ENCODE peak calls at places on chromosome 7, in nine cellular contexts. F is fibroblast of lung, E is K562, G is hepatocyte, L is HCT116, T is A549, V is IMR-90, W is MM.1S, Y is GM23248. N is an unnamed sample.

GRCh38 chr7:84508569-84508968 is 314.0 kb upstream of the SEMA3A start:
- DNase-seq in W (no peak), G (no peak), F (no peak), Y (no peak), T (no peak), L (no peak), E (no peak), V (no peak), N (no peak)

GRCh38 chr7:12941512-12941911 is 254.1 kb downstream of the ARL4A start:
- DNase-seq in V (no peak), Y (no peak), T (no peak), W (no peak), F (no peak), L (no peak), G (peak), E (no peak), N (no peak)

GRCh38 chr7:11373546-11374142 is 400.0 kb downstream of the PHF14 start:
- DNase-seq in G (peak), F (peak), V (no peak), W (peak), T (peak), L (peak), Y (peak), E (peak), N (peak)

GRCh38 chr7:41148521-41148951 is 554.4 kb downstream of the INHBA start:
- DNase-seq in T (peak), Y (peak), L (peak), E (no peak), F (peak), V (peak), G (no peak), W (no peak), N (no peak)

GRCh38 chr7:141975806-141976523 is 2.4 kb upstream of the TAS2R38 start:
- DNase-seq in E (peak), T (peak), G (peak), W (peak), Y (peak), V (no peak), F (peak), L (peak), N (peak)

GRCh38 chr7:132322981-132323380 is 253.3 kb downstream of the PLXNA4 start:
- DNase-seq in V (no peak), F (no peak), T (no peak), Y (no peak), L (no peak), E (no peak), W (no peak), G (no peak), N (no peak)

GRCh38 chr7:140200102-140200989 is 23.6 kb upstream of the KDM7A start:
- DNase-seq in W (no peak), V (peak), L (no peak), G (no peak), Y (peak), E (peak), T (peak), F (peak), N (no peak)

GRCh38 chr7:12715372-12716133 is 28.1 kb downstream of the ARL4A start:
- DNase-seq in G (peak), E (peak), F (peak), V (peak), T (peak), L (peak), W (no peak), Y (peak), N (no peak)

GRCh38 chr7:135748770-135749169 is at the start of gene FAM180A:
- DNase-seq in F (peak), W (no peak), G (no peak), V (peak), Y (peak), L (no peak), E (no peak), T (no peak), N (no peak)

GRCh38 chr7:34190299-34190698 is 285.0 kb downstream of the BMPER start:
- DNase-seq in F (no peak), W (no peak), E (no peak), G (no peak), V (no peak), L (no peak), Y (no peak), T (no peak), N (no peak)

GRCh38 chr7:27155816-27156507 is 513 bp downstream of the HOXA7 start:
- DNase-seq in V (no peak), G (no peak), F (peak), E (no peak), L (no peak), T (peak), Y (peak), W (no peak), N (no peak)

GRCh38 chr7:33107136-33108066 is 1.8 kb downstream of the RP9 start:
- DNase-seq in Y (peak), V (peak), F (peak), G (peak), W (peak), L (no peak), T (peak), E (peak), N (peak)

GRCh38 chr7:1537631-1538412 is 7.3 kb downstream of the MAFK start:
- DNase-seq in G (peak), E (peak), L (no peak), V (peak), W (no peak), Y (peak), F (peak), T (peak), N (peak)

GRCh38 chr7:79454325-79454960 is 976 bp upstream of the MAGI2 start:
- DNase-seq in Y (peak), L (no peak), G (peak), F (no peak), E (no peak), W (no peak), T (no peak), V (peak), N (no peak)

GRCh38 chr7:66050990-66051424 is 24.6 kb upstream of the ASL start:
- DNase-seq in W (no peak), Y (peak), T (peak), G (peak), L (no peak), F (peak), E (no peak), V (peak), N (no peak)

GRCh38 chr7:17054206-17054605 is 172.4 kb upstream of the AGR3 start:
- DNase-seq in W (no peak), G (no peak), E (no peak), F (no peak), T (no peak), V (no peak), L (no peak), Y (no peak), N (no peak)

GRCh38 chr7:43669286-43670081 is 59.8 kb downstream of the COA1 start:
- DNase-seq in Y (peak), F (no peak), T (peak), V (no peak), G (no peak), W (no peak), E (no peak), L (no peak), N (no peak)

GRCh38 chr7:44489955-44490350 is 505 bp downstream of the NUDCD3 start:
- DNase-seq in F (peak), G (peak), T (no peak), Y (peak), E (peak), L (no peak), W (no peak), V (peak), N (no peak)

GRCh38 chr7:128841961-128842673 is 11.9 kb downstream of the FLNC start:
- DNase-seq in T (peak), L (no peak), G (no peak), V (peak), Y (peak), W (peak), F (no peak), E (peak), N (peak)

GRCh38 chr7:3575753-3576531 is 274.9 kb downstream of the SDK1 start:
- DNase-seq in E (no peak), G (peak), L (no peak), T (no peak), V (no peak), F (no peak), W (no peak), Y (no peak), N (no peak)

GRCh38 chr7:26699761-26700160 is 164.6 kb downstream of the SKAP2 start:
- DNase-seq in F (no peak), V (no peak), Y (no peak), G (no peak), L (no peak), E (no peak), T (peak), W (no peak), N (no peak)

GRCh38 chr7:99365318-99366141 is 9.0 kb upstream of the ARPC1B start:
- DNase-seq in Y (peak), L (no peak), E (peak), V (no peak), G (peak), F (no peak), T (peak), W (peak), N (peak)

GRCh38 chr7:129908181-129908580 is 44.6 kb downstream of the UBE2H start:
- DNase-seq in E (no peak), T (no peak), F (no peak), W (no peak), Y (peak), L (no peak), G (no peak), V (no peak), N (no peak)

GRCh38 chr7:129907122-129907741 is 45.5 kb downstream of the UBE2H start:
- DNase-seq in E (no peak), G (no peak), F (no peak), L (no peak), Y (no peak), V (no peak), T (no peak), W (no peak), N (no peak)

GRCh38 chr7:129909669-129910068 is 43.1 kb downstream of the UBE2H start:
- DNase-seq in E (no peak), V (no peak), G (no peak), L (no peak), F (no peak), Y (no peak), T (no peak), W (no peak), N (no peak)

GRCh38 chr7:129903935-129904334 is 48.8 kb downstream of the UBE2H start:
- DNase-seq in V (no peak), Y (no peak), T (no peak), E (no peak), L (no peak), G (no peak), F (no peak), W (no peak), N (no peak)

GRCh38 chr7:129906700-129907099 is 46.1 kb downstream of the UBE2H start:
- DNase-seq in L (peak), F (no peak), G (peak), W (no peak), T (peak), Y (peak), V (no peak), E (no peak), N (no peak)
- H3K4me2 ChIP-seq in L (peak), F (no peak), G (peak), W (no peak), T (peak), Y (no peak), V (no peak), E (no peak), N (peak)

GRCh38 chr7:36115448-36116321 is 37.4 kb upstream of the EEPD1 start:
- DNase-seq in E (no peak), W (no peak), L (peak), F (peak), G (peak), Y (peak), V (peak), T (peak), N (peak)
- H3K4me2 ChIP-seq in E (no peak), W (no peak), L (peak), F (peak), G (peak), Y (peak), V (peak), T (peak), N (peak)

DNA sequence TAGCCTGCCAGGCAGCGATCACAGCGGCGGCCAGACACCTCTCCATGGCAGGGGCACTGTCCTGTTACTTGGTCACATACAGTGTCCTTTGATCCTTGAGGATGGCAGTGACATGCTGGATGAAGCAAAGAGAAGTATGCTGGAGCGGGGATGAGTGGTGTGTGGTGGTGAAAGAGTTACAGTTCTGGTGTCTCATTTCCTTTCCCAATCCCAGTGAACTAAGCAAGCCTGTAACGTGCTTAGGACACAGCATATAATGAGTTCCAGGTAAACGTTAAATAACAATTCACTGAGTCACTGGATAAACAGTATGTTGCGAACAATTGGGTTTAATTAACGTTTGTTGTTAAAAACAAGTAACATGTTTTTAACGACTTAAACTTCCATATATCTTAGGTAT is 63.5 kb upstream of the LAMB1 start:
- DNase-seq in F (no peak), W (no peak), V (no peak), G (no peak), T (no peak), L (no peak), Y (peak), E (no peak), N (no peak)
- H3K4me2 ChIP-seq in F (no peak), W (no peak), V (no peak), G (no peak), T (no peak), L (no peak), Y (no peak), E (no peak), N (no peak)

GRCh38 chr7:106485919-106486318 is 175.0 kb downstream of the CCDC71L start:
- DNase-seq in T (no peak), L (no peak), G (no peak), F (peak), Y (peak), W (no peak), V (no peak), E (no peak), N (no peak)

GRCh38 chr7:106484562-106484961 is 176.4 kb downstream of the CCDC71L start:
- DNase-seq in G (peak), W (no peak), T (no peak), E (no peak), L (no peak), V (peak), F (peak), Y (peak), N (no peak)

GRCh38 chr7:106487892-106488291 is 173.1 kb downstream of the CCDC71L start:
- DNase-seq in F (no peak), T (no peak), V (no peak), W (no peak), E (no peak), Y (no peak), G (no peak), L (no peak), N (no peak)

GRCh38 chr7:106485031-106485551 is 175.9 kb downstream of the CCDC71L start:
- DNase-seq in V (peak), G (no peak), T (no peak), W (no peak), E (no peak), F (peak), L (no peak), Y (peak), N (no peak)

DNA sequence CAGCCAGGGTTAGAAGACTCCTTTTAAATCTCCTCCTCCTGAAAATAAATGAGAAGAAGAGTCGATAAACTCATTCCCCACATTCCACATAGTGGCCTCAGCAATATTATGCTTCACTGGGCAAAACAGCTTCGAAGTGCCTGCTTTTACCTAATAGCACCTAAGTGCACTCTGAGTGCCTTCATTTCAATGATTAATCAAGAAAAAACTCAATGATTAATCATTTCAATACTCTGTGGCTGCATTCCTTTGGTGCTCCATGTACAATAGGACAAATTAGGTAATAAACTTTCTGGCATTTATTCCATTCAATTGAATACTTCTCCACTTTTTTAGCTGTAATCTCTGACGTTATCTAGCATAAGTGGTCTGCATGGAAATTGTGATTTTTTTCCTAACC is 174.6 kb downstream of the CCDC71L start:
- DNase-seq in E (no peak), T (no peak), W (no peak), F (peak), Y (peak), V (peak), L (no peak), G (no peak), N (no peak)
- H3K4me2 ChIP-seq in E (no peak), T (no peak), W (no peak), F (no peak), Y (peak), V (peak), L (peak), G (no peak), N (peak)

DNA sequence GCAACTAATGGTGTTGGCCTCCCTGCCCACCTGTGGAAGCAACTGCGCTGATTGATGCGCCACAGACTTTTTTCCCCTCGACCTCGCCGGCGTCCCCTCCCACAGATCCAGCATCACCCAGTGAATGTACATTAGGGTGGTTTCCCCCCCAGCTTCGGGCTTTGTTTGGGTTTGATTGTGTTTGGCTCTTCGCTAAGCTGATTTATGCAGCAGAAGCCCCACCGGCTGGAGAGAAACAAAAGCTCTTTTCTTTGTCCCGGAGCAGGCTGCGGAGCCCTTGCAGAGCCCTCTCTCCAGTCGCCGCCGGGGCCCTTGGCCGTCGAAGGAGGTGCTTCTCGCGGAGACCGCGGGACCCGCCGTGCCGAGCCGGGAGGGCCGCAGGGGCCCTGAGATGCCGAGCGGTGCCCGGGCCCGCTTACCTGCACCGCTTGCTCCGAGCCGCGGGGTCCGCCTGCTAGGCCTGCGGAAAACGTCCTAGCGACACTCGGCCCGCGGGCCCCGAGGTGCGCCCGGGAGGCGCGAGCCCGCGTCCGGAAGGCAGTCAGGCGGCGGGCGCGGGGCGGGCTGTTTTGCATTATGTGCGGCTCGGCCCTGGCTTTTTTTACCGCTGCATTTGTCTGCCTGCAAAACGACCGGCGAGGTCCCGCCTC is 656 bp downstream of the ITGB8 start:
- DNase-seq in E (no peak), Y (peak), W (peak), F (peak), G (peak), V (peak), T (peak), L (no peak), N (peak)
- H3K4me2 ChIP-seq in E (peak), Y (peak), W (peak), F (peak), G (peak), V (peak), T (peak), L (peak), N (peak)

GRCh38 chr7:45514944-45515343 is 59.2 kb upstream of the ADCY1 start:
- DNase-seq in E (no peak), T (no peak), V (no peak), F (no peak), G (no peak), L (no peak), Y (no peak), W (no peak), N (no peak)
- H3K4me2 ChIP-seq in E (no peak), T (no peak), V (no peak), F (no peak), G (no peak), L (no peak), Y (no peak), W (no peak), N (no peak)

DNA sequence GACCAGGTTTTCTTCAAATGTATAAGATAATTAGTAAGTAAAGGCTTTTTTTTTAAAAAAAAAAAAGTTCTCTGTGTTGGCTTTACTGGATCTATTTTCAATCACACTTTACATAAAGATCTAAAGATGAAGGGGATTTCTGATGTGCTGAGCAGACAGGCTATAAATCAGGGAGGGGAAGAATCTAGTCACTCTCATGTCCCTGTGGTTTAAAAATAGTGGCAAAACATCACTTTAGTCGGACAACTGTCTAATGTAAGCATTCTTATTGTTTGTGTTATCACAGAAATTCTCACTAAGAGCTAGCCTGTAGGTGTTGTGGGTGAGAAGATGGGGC is 132.7 kb downstream of the ICA1 start:
- DNase-seq in L (no peak), T (no peak), Y (no peak), G (no peak), V (no peak), F (no peak), W (peak), E (no peak), N (no peak)
- H3K4me2 ChIP-seq in L (no peak), T (no peak), Y (no peak), G (no peak), V (no peak), F (no peak), W (peak), E (no peak), N (no peak)

N was measured in SK-N-SH.